ENCODE peak calls at places on chromosomes 7 and 10, in six cellular contexts. M is AG04450, N is heart right ventricle, Z is GM23338, T is psoas muscle, U is HFF-Myc. S is an unnamed sample.
A peak's percentile ranks its signal among the peaks of the same experiment; 100 is the strongest.

GRCh38 chr7:96986901-96987300 is 18.5 kb upstream of the DLX6 start:
- DNase-seq in Z (no peak), N (no peak), T (no peak), U (no peak), M (no peak), S (no peak)

GRCh38 chr7:2546776-2547586 is 8.3 kb downstream of the BRAT1 start:
- DNase-seq in N (no peak), M (no peak), U (no peak), Z (no peak), T (no peak), S (no peak)

GRCh38 chr10:4267084-4267774 is 482.2 kb upstream of the KLF6 start:
- DNase-seq in U (no peak), T (no peak), N (no peak), Z (no peak), M (no peak), S (no peak)

GRCh38 chr10:112375721-112376577 is 2.0 kb downstream of the ACSL5 start:
- DNase-seq in N (peak; percentile 78), T (peak; percentile 51), U (no peak), Z (no peak), M (no peak), S (no peak)

GRCh38 chr7:95715274-95715673 is 57.1 kb upstream of the DYNC1I1 start:
- DNase-seq in Z (no peak), N (no peak), U (no peak), T (no peak), M (no peak), S (no peak)

GRCh38 chr7:30136339-30136738 is 1.6 kb downstream of the MTURN start:
- DNase-seq in T (no peak), N (no peak), Z (peak; percentile 42), U (no peak), M (no peak), S (no peak)

GRCh38 chr7:30988346-30989005 is 24.7 kb downstream of the GHRHR start:
- DNase-seq in T (peak; percentile 56), N (no peak), Z (peak; percentile 52), U (no peak), M (no peak), S (no peak)

GRCh38 chr7:34748244-34749039 is 90.4 kb downstream of the NPSR1 start:
- DNase-seq in T (peak; percentile 67), Z (peak; percentile 14), N (peak; percentile 82), U (peak; percentile 79), M (no peak), S (no peak)

GRCh38 chr10:31745612-31746376 is 182.8 kb downstream of the ARHGAP12 start:
- DNase-seq in N (no peak), Z (no peak), T (no peak), U (peak; percentile 88), M (peak; percentile 71), S (peak; percentile 69)

GRCh38 chr10:126115021-126115610 is 218.8 kb downstream of the FANK1 start:
- DNase-seq in Z (no peak), T (no peak), N (no peak), M (no peak), U (no peak), S (no peak)

GRCh38 chr7:24328050-24328449 is 44.1 kb downstream of the NPY start:
- DNase-seq in T (no peak), M (no peak), N (no peak), Z (no peak), U (no peak), S (no peak)

GRCh38 chr10:80599424-80599847 is 61.7 kb downstream of the SH2D4B start:
- DNase-seq in M (no peak), T (no peak), Z (peak; percentile 92), N (peak; percentile 12), U (no peak), S (no peak)

GRCh38 chr10:23114228-23114850 is 19.0 kb downstream of the MSRB2 start:
- DNase-seq in Z (no peak), N (no peak), M (no peak), U (no peak), T (no peak), S (no peak)

GRCh38 chr7:40579401-40579800 is 444.6 kb downstream of the SUGCT start:
- DNase-seq in N (no peak), T (no peak), Z (peak; percentile 18), U (no peak), M (no peak), S (no peak)

GRCh38 chr7:75892634-75893272 is 13.9 kb downstream of the RHBDD2 start:
- DNase-seq in T (peak; percentile 66), M (no peak), N (peak; percentile 41), U (no peak), Z (no peak), S (no peak)

GRCh38 chr7:13834328-13834761 is 155.1 kb downstream of the ETV1 start:
- DNase-seq in T (no peak), U (no peak), N (no peak), Z (peak; percentile 56), M (no peak), S (no peak)

GRCh38 chr10:120221873-120222485 is 235.0 kb upstream of the PLPP4 start:
- DNase-seq in Z (peak; percentile 91), U (peak; percentile 36), T (no peak), M (no peak), N (no peak), S (no peak)

GRCh38 chr7:157487046-157487770 is 150.4 kb downstream of the DNAJB6 start:
- DNase-seq in U (no peak), N (no peak), Z (no peak), M (no peak), T (no peak), S (no peak)

GRCh38 chr10:60729106-60729505 is 49.2 kb upstream of the CDK1 start:
- DNase-seq in M (no peak), Z (no peak), U (no peak), T (no peak), N (no peak), S (no peak)

GRCh38 chr10:63137306-63137705 is 4.2 kb downstream of the NRBF2 start:
- DNase-seq in U (no peak), Z (no peak), N (no peak), T (no peak), M (no peak), S (no peak)

GRCh38 chr10:131150126-131150525 is 161.4 kb downstream of the TCERG1L start:
- DNase-seq in N (no peak), T (no peak), Z (no peak), U (no peak), M (no peak), S (no peak)

GRCh38 chr10:70462349-70462984 is 16.1 kb upstream of the PALD1 start:
- DNase-seq in T (peak; percentile 79), U (no peak), N (peak; percentile 87), M (no peak), Z (no peak), S (no peak)

GRCh38 chr7:1669486-1669951 is 558 bp upstream of the ELFN1 start:
- DNase-seq in M (no peak), Z (peak; percentile 66), N (no peak), T (no peak), U (no peak), S (no peak)

GRCh38 chr7:122802211-122802833 is 83.9 kb downstream of the CADPS2 start:
- DNase-seq in U (no peak), N (peak; percentile 46), M (no peak), Z (peak; percentile 47), T (no peak), S (no peak)

GRCh38 chr7:42886866-42887509 is 24.9 kb downstream of the C7orf25 start:
- DNase-seq in N (no peak), M (no peak), U (no peak), T (no peak), Z (no peak), S (no peak)

DNA sequence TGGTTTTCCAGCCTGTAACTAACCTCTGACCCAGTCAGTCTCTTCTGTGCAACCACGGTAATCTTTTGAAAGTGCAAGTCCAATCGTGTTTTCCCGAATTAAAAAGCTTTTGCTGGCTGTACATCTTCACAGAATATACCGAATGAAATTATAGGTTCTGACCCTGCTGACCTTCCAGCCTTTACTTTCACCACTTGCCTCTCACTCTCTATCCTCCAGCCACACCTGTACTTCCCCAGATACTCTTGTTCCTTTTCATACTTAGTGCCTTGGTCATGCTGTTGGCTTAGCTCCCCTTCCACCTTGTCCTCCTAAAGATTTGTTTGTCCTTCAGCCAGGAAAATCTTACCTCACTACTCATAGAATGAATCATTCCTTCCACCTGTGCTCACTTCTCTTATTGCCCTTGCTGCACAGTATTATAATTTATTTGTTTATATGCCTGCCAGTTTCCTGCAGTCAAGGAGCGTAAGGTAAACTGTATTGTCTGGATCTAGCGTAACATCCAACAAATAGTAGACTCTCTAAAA is 2.3 kb upstream of the PNPLA8 start:
- DNase-seq in Z (no peak), M (no peak), T (no peak), N (no peak), U (no peak), S (no peak)
- TF ChIP-seq CTCF in Z (no peak), M (no peak), T (no peak), N (no peak), U (no peak), S (no peak)

GRCh38 chr10:133528296-133528844 is 1.2 kb downstream of the CYP2E1 start:
- DNase-seq in N (no peak), Z (peak; percentile 32), U (no peak), M (no peak), T (no peak), S (no peak)

GRCh38 chr10:133530506-133530905 is 3.3 kb downstream of the CYP2E1 start:
- DNase-seq in Z (no peak), T (no peak), N (no peak), M (no peak), U (no peak), S (no peak)

GRCh38 chr10:133529576-133529946 is 2.4 kb downstream of the CYP2E1 start:
- DNase-seq in T (no peak), M (no peak), U (no peak), Z (peak; percentile 5), N (no peak), S (no peak)

GRCh38 chr10:133527779-133528271 is 662 bp downstream of the CYP2E1 start:
- DNase-seq in Z (peak; percentile 14), N (no peak), M (no peak), T (no peak), U (no peak), S (no peak)

GRCh38 chr10:133528845-133529575 is 1.8 kb downstream of the CYP2E1 start:
- DNase-seq in U (no peak), N (no peak), T (no peak), Z (peak; percentile 52), M (no peak), S (no peak)
- H3K4me3 ChIP-seq in U (no peak overlapping the region), N (peak overlapping the region; percentile 21), T (peak overlapping the region; percentile 50), Z (peak overlapping the region; percentile 57), M (no peak overlapping the region), S (peak overlapping the region; percentile 41)

DNA sequence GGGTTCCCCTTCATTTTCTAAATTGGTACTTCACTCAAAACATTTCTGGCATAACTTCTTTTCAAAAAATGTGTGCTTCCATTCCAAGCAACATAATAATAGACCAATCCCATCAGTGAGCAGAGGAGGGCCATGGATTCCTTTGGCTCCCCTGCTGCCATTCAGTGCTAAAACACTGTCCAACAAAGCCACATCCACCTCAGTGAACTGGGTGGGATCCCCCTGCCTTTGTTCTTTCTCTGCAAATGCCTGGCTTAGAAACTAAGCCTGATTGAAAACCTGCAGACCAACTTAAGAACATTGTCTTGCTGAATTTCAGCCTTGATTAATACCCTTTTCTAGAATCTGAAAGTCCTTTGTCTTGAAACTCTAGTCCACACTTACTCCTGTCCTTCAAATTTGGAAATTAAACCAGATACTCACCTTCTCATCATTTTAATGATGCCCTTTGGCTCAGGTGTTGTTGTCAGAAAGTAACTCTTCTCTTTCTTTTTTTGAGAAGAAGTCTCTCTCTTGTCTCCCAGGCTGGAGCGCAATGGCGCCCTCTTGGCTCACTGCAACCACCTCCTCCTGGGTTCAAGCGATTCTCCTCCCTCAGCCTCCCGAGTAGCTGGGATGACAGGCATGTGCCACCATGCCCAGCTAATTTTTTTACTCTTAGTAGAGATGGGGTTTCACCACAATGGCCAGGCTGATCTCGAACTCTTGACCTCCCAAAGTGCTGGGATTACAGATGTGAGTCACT is 132.3 kb downstream of the PLXNA4 start:
- DNase-seq in T (no peak), N (no peak), Z (no peak), M (no peak), U (no peak), S (no peak)
- TF ChIP-seq CTCF in T (no peak), N (no peak), Z (peak; percentile 45), M (no peak), U (no peak), S (no peak)

GRCh38 chr7:158829021-158829341 is 328 bp downstream of the ESYT2 start:
- DNase-seq in N (no peak), Z (peak; percentile 78), M (peak; percentile 55), U (no peak), T (peak; percentile 70), S (no peak)
- H3K4me3 ChIP-seq in N (peak overlapping the region; percentile 74), Z (peak overlapping the region; percentile 81), M (peak overlapping the region; percentile 88), U (peak overlapping the region; percentile 84), T (peak overlapping the region; percentile 85), S (peak overlapping the region; percentile 88)